ENCODE peak calls at places on chromosomes 3 and 15, in six cellular contexts. One of them, this sample, is unnamed.

GRCh38 chr3:89114841-89115223 is 7.4 kb downstream of the EPHA3 start:
- DNase-seq in tibial artery: no peak
- DNase-seq in pancreas: no peak
- DNase-seq in breast epithelium: no peak
- DNase-seq in hepatocyte: no peak
- DNase-seq in mammary epithelial cell: no peak
- DNase-seq in this sample: no peak

GRCh38 chr3:28901029-28901428 is 379.8 kb upstream of the RBMS3 start:
- DNase-seq in tibial artery: peak; percentile 25
- DNase-seq in pancreas: no peak
- DNase-seq in breast epithelium: no peak
- DNase-seq in hepatocyte: no peak
- DNase-seq in mammary epithelial cell: no peak
- DNase-seq in this sample: no peak

GRCh38 chr3:88462241-88462640 is 312.5 kb downstream of the C3orf38 start:
- DNase-seq in tibial artery: no peak
- DNase-seq in pancreas: no peak
- DNase-seq in breast epithelium: no peak
- DNase-seq in hepatocyte: no peak
- DNase-seq in mammary epithelial cell: no peak
- DNase-seq in this sample: no peak

GRCh38 chr3:190728574-190729246 is 133.8 kb downstream of the GMNC start:
- DNase-seq in tibial artery: no peak
- DNase-seq in pancreas: no peak
- DNase-seq in breast epithelium: no peak
- DNase-seq in hepatocyte: no peak
- DNase-seq in mammary epithelial cell: no peak
- DNase-seq in this sample: no peak

GRCh38 chr3:110995461-110996226 is 76.0 kb upstream of the NECTIN3 start:
- DNase-seq in tibial artery: no peak
- DNase-seq in pancreas: no peak
- DNase-seq in breast epithelium: no peak
- DNase-seq in hepatocyte: no peak
- DNase-seq in mammary epithelial cell: peak; percentile 55
- DNase-seq in this sample: no peak

GRCh38 chr15:51982770-51983103 is 11.2 kb upstream of the LEO1 start:
- DNase-seq in tibial artery: no peak
- DNase-seq in pancreas: no peak
- DNase-seq in breast epithelium: no peak
- DNase-seq in hepatocyte: no peak
- DNase-seq in mammary epithelial cell: no peak
- DNase-seq in this sample: no peak

GRCh38 chr3:32421991-32422859 is 30.6 kb downstream of the CMTM7 start:
- DNase-seq in tibial artery: peak; percentile 89
- DNase-seq in pancreas: peak; percentile 99
- DNase-seq in breast epithelium: peak; percentile 95
- DNase-seq in hepatocyte: no peak
- DNase-seq in mammary epithelial cell: peak; percentile 97
- DNase-seq in this sample: no peak

GRCh38 chr3:59411176-59411575 is 361.4 kb upstream of the CFAP20DC start:
- DNase-seq in tibial artery: no peak
- DNase-seq in pancreas: no peak
- DNase-seq in breast epithelium: no peak
- DNase-seq in hepatocyte: no peak
- DNase-seq in mammary epithelial cell: no peak
- DNase-seq in this sample: no peak

GRCh38 chr3:56522374-56522773 is 34.6 kb upstream of the CCDC66 start:
- DNase-seq in tibial artery: no peak
- DNase-seq in pancreas: no peak
- DNase-seq in breast epithelium: no peak
- DNase-seq in hepatocyte: no peak
- DNase-seq in mammary epithelial cell: no peak
- DNase-seq in this sample: no peak

GRCh38 chr3:14598143-14598569 is 53.4 kb upstream of the CCDC174 start:
- DNase-seq in tibial artery: no peak
- DNase-seq in pancreas: no peak
- DNase-seq in breast epithelium: no peak
- DNase-seq in hepatocyte: peak; percentile 70
- DNase-seq in mammary epithelial cell: peak; percentile 19
- DNase-seq in this sample: peak; percentile 93

GRCh38 chr15:39584662-39585393 is 3.9 kb downstream of the THBS1 start:
- DNase-seq in tibial artery: no peak
- DNase-seq in pancreas: no peak
- DNase-seq in breast epithelium: no peak
- DNase-seq in hepatocyte: no peak
- DNase-seq in mammary epithelial cell: peak; percentile 49
- DNase-seq in this sample: no peak

GRCh38 chr15:27704939-27705514 is 394.1 kb downstream of the OCA2 start:
- DNase-seq in tibial artery: no peak
- DNase-seq in pancreas: no peak
- DNase-seq in breast epithelium: no peak
- DNase-seq in hepatocyte: no peak
- DNase-seq in mammary epithelial cell: no peak
- DNase-seq in this sample: no peak

GRCh38 chr3:88131695-88132094 is 18.1 kb upstream of the C3orf38 start:
- DNase-seq in tibial artery: no peak
- DNase-seq in pancreas: no peak
- DNase-seq in breast epithelium: no peak
- DNase-seq in hepatocyte: no peak
- DNase-seq in mammary epithelial cell: no peak
- DNase-seq in this sample: no peak

GRCh38 chr3:58059349-58060321 is 51.4 kb downstream of the FLNB start:
- DNase-seq in tibial artery: no peak
- DNase-seq in pancreas: no peak
- DNase-seq in breast epithelium: no peak
- DNase-seq in hepatocyte: peak; percentile 88
- DNase-seq in mammary epithelial cell: no peak
- DNase-seq in this sample: no peak

GRCh38 chr15:30905821-30906220 is 2.1 kb downstream of the FAN1 start:
- DNase-seq in tibial artery: no peak
- DNase-seq in pancreas: no peak
- DNase-seq in breast epithelium: no peak
- DNase-seq in hepatocyte: no peak
- DNase-seq in mammary epithelial cell: no peak
- DNase-seq in this sample: no peak

GRCh38 chr3:58383476-58383875 is 50.2 kb downstream of the PDHB start:
- DNase-seq in tibial artery: no peak
- DNase-seq in pancreas: no peak
- DNase-seq in breast epithelium: no peak
- DNase-seq in hepatocyte: no peak
- DNase-seq in mammary epithelial cell: peak; percentile 68
- DNase-seq in this sample: no peak

GRCh38 chr3:160618363-160618762 is 53.0 kb upstream of the KPNA4 start:
- DNase-seq in tibial artery: no peak
- DNase-seq in pancreas: peak; percentile 29
- DNase-seq in breast epithelium: no peak
- DNase-seq in hepatocyte: peak; percentile 9
- DNase-seq in mammary epithelial cell: no peak
- DNase-seq in this sample: no peak

GRCh38 chr15:52137432-52138357 is 25.1 kb upstream of the BCL2L10 start:
- DNase-seq in tibial artery: no peak
- DNase-seq in pancreas: no peak
- DNase-seq in breast epithelium: no peak
- DNase-seq in hepatocyte: no peak
- DNase-seq in mammary epithelial cell: no peak
- DNase-seq in this sample: peak; percentile 32

GRCh38 chr15:67076147-67076843 is 10.9 kb downstream of the SMAD3 start:
- DNase-seq in tibial artery: no peak
- DNase-seq in pancreas: no peak
- DNase-seq in breast epithelium: no peak
- DNase-seq in hepatocyte: no peak
- DNase-seq in mammary epithelial cell: peak; percentile 47
- DNase-seq in this sample: no peak

GRCh38 chr15:67382723-67383122 is 128.1 kb downstream of the IQCH start:
- DNase-seq in tibial artery: no peak
- DNase-seq in pancreas: no peak
- DNase-seq in breast epithelium: no peak
- DNase-seq in hepatocyte: no peak
- DNase-seq in mammary epithelial cell: no peak
- DNase-seq in this sample: no peak

GRCh38 chr15:59688383-59688887 is 685 bp downstream of the BNIP2 start:
- DNase-seq in tibial artery: peak; percentile 68
- DNase-seq in pancreas: no peak
- DNase-seq in breast epithelium: no peak
- DNase-seq in hepatocyte: no peak
- DNase-seq in mammary epithelial cell: peak; percentile 63
- DNase-seq in this sample: no peak

GRCh38 chr15:89167267-89168176 is 53.9 kb downstream of the RLBP1 start:
- DNase-seq in tibial artery: peak; percentile 37
- DNase-seq in pancreas: no peak
- DNase-seq in breast epithelium: no peak
- DNase-seq in hepatocyte: peak; percentile 31
- DNase-seq in mammary epithelial cell: peak; percentile 90
- DNase-seq in this sample: peak; percentile 53

GRCh38 chr3:193029800-193030199 is 112.1 kb upstream of the MB21D2 start:
- DNase-seq in tibial artery: no peak
- DNase-seq in pancreas: no peak
- DNase-seq in breast epithelium: no peak
- DNase-seq in hepatocyte: no peak
- DNase-seq in mammary epithelial cell: no peak
- DNase-seq in this sample: no peak

GRCh38 chr3:184508938-184509337 is 52.6 kb upstream of the EPHB3 start:
- DNase-seq in tibial artery: no peak
- DNase-seq in pancreas: peak; percentile 34
- DNase-seq in breast epithelium: no peak
- DNase-seq in hepatocyte: no peak
- DNase-seq in mammary epithelial cell: no peak
- DNase-seq in this sample: no peak

GRCh38 chr3:161423911-161424522 is 52.7 kb upstream of the SPTSSB start:
- DNase-seq in tibial artery: no peak
- DNase-seq in pancreas: no peak
- DNase-seq in breast epithelium: no peak
- DNase-seq in hepatocyte: peak; percentile 54
- DNase-seq in mammary epithelial cell: peak; percentile 22
- DNase-seq in this sample: no peak

GRCh38 chr3:186212611-186213010 is 103.7 kb upstream of the ETV5 start:
- DNase-seq in tibial artery: no peak
- DNase-seq in pancreas: no peak
- DNase-seq in breast epithelium: no peak
- DNase-seq in hepatocyte: no peak
- DNase-seq in mammary epithelial cell: no peak
- DNase-seq in this sample: no peak

GRCh38 chr3:111989061-111989678 is 9.6 kb upstream of the TAGLN3 start:
- DNase-seq in tibial artery: no peak
- DNase-seq in pancreas: no peak
- DNase-seq in breast epithelium: no peak
- DNase-seq in hepatocyte: peak; percentile 72
- DNase-seq in mammary epithelial cell: peak; percentile 55
- DNase-seq in this sample: no peak

GRCh38 chr3:188749010-188749617 is 422.7 kb upstream of the TPRG1 start:
- DNase-seq in tibial artery: no peak
- DNase-seq in pancreas: no peak
- DNase-seq in breast epithelium: no peak
- DNase-seq in hepatocyte: no peak
- DNase-seq in mammary epithelial cell: no peak
- DNase-seq in this sample: peak; percentile 85

GRCh38 chr3:34868935-34869334 is 770.4 kb upstream of the ARPP21 start:
- DNase-seq in tibial artery: no peak
- DNase-seq in pancreas: no peak
- DNase-seq in breast epithelium: no peak
- DNase-seq in hepatocyte: no peak
- DNase-seq in mammary epithelial cell: no peak
- DNase-seq in this sample: no peak

GRCh38 chr15:79475312-79475711 is 43.2 kb downstream of the MINAR1 start:
- DNase-seq in tibial artery: no peak
- DNase-seq in pancreas: no peak
- DNase-seq in breast epithelium: no peak
- DNase-seq in hepatocyte: no peak
- DNase-seq in mammary epithelial cell: peak; percentile 26
- DNase-seq in this sample: no peak

DNA sequence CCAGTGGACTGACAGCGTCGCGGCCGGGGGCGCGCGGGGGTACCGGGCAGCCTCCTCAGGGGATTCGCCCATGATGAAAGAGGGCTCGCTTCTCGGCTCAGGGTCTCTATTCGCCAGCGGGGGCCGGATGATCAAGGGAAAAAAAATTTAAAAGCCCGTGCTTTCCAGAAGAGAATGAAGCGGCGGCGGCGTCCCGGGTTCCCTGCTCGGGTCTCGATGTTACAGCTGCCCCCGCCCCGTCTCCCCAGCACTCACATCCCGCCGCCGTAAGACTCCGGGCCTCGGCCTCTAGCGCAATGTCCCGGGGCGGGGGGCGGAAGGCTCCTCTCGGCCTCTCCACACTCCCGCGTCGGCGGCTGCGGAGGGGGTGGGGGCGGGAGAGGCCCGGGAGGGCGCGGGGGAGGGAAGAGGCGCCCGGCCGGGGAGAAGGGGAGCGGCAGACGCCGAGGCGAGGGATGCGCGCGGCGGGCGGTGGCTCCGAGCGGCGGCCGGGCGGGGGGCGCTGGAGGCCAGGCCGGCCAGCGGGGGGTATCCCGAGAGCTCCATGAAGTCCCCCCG is 4.4 kb downstream of the PTH1R start:
- DNase-seq in tibial artery: no peak
- DNase-seq in pancreas: no peak
- DNase-seq in breast epithelium: no peak
- DNase-seq in hepatocyte: peak; percentile 76
- DNase-seq in mammary epithelial cell: no peak
- DNase-seq in this sample: peak; percentile 81
- H3K4me3 ChIP-seq in tibial artery: peak overlapping the region; percentile 73
- H3K4me3 ChIP-seq in pancreas: peak overlapping the region; percentile 55
- H3K4me3 ChIP-seq in breast epithelium: peak overlapping the region; percentile 50
- H3K4me3 ChIP-seq in hepatocyte: peak overlapping the region; percentile 77
- H3K4me3 ChIP-seq in mammary epithelial cell: no peak overlapping the region
- H3K4me3 ChIP-seq in this sample: peak overlapping the region; percentile 77

DNA sequence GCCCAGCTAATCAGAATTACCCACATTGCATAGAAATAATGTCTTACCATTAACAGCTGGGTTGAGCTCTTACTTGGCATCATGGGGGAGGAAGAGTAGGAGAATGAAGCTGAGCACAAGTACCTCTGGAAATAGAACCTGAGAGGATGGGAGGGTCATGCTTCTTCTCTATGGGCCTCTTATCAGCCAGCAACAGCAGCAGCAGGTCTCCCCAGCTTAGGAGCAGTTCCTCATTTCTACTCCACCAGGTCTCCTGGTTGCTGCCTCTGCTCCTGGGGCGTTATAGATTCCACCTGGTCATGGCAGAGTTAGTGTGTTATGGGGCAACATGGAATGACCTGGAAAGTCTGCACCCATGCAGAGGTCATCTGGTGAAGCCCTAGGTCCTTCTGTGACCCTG is 3.4 kb downstream of the FSD2 start:
- DNase-seq in tibial artery: no peak
- DNase-seq in pancreas: no peak
- DNase-seq in breast epithelium: no peak
- DNase-seq in hepatocyte: no peak
- DNase-seq in mammary epithelial cell: no peak
- DNase-seq in this sample: no peak
- H3K4me1 ChIP-seq in tibial artery: no peaks in the 10 kb centered on the region
- H3K4me1 ChIP-seq in pancreas: no peaks in the 10 kb centered on the region
- H3K4me1 ChIP-seq in breast epithelium: no peaks in the 10 kb centered on the region
- H3K4me1 ChIP-seq in hepatocyte: no peaks in the 10 kb centered on the region
- H3K4me1 ChIP-seq in mammary epithelial cell: no peaks in the 10 kb centered on the region
- H3K4me1 ChIP-seq in this sample: no peaks in the 10 kb centered on the region

GRCh38 chr3:64686446-64686908 is 1.3 kb downstream of the ADAMTS9 start:
- DNase-seq in tibial artery: no peak
- DNase-seq in pancreas: no peak
- DNase-seq in breast epithelium: no peak
- DNase-seq in hepatocyte: peak; percentile 72
- DNase-seq in mammary epithelial cell: peak; percentile 66
- DNase-seq in this sample: no peak
- H3K4me3 ChIP-seq in tibial artery: peak overlapping the region; percentile 79
- H3K4me3 ChIP-seq in pancreas: peak overlapping the region; percentile 53
- H3K4me3 ChIP-seq in breast epithelium: peak overlapping the region; percentile 60
- H3K4me3 ChIP-seq in hepatocyte: peak overlapping the region; percentile 68
- H3K4me3 ChIP-seq in mammary epithelial cell: peak overlapping the region; percentile 69
- H3K4me3 ChIP-seq in this sample: peak overlapping the region; percentile 89

GRCh38 chr15:43514241-43515057 is 3.0 kb upstream of the MAP1A start:
- DNase-seq in tibial artery: peak; percentile 65
- DNase-seq in pancreas: no peak
- DNase-seq in breast epithelium: no peak
- DNase-seq in hepatocyte: peak; percentile 44
- DNase-seq in mammary epithelial cell: no peak
- DNase-seq in this sample: peak; percentile 76
- H3K4me1 ChIP-seq in tibial artery: no peaks in the 10 kb centered on the region
- H3K4me1 ChIP-seq in pancreas: no peaks in the 10 kb centered on the region
- H3K4me1 ChIP-seq in breast epithelium: no peaks in the 10 kb centered on the region
- H3K4me1 ChIP-seq in hepatocyte: peaks cover 33% of the 10 kb centered on the region
- H3K4me1 ChIP-seq in mammary epithelial cell: peaks cover 28% of the 10 kb centered on the region
- H3K4me1 ChIP-seq in this sample: peaks cover 5% of the 10 kb centered on the region

This sample was measured in endodermal cell.